ENCODE peak calls at places on chromosomes 1 and 21, in six cellular contexts. D, V, P, E, U and G are unnamed samples.

GRCh38 chr1:198160946-198161614 is 4.3 kb downstream of the NEK7 start:
- DNase-seq in V (no peak), D (no peak), E (no peak), P (no peak), U (no peak), G (no peak)

GRCh38 chr1:18294437-18295176 is 186.1 kb upstream of the KLHDC7A start:
- DNase-seq in E (peak; percentile 31), U (no peak), D (no peak), P (no peak), V (no peak), G (no peak)

GRCh38 chr1:30639881-30640452 is 83.4 kb downstream of the MATN1 start:
- DNase-seq in D (no peak), P (no peak), E (no peak), U (no peak), V (no peak), G (no peak)

GRCh38 chr1:26177182-26177684 is at the start of gene CNKSR1:
- DNase-seq in P (no peak), D (no peak), E (no peak), U (no peak), V (no peak), G (peak; percentile 91)

GRCh38 chr1:169321539-169321938 is 46.1 kb downstream of the NME7 start:
- DNase-seq in E (no peak), U (no peak), D (no peak), P (peak; percentile 65), V (no peak), G (peak; percentile 83)

GRCh38 chr1:198304431-198304830 is 147.6 kb downstream of the NEK7 start:
- DNase-seq in D (no peak), P (no peak), U (no peak), V (no peak), E (no peak), G (peak; percentile 11)

GRCh38 chr1:109498161-109498801 is 4.4 kb downstream of the CYB561D1 start:
- DNase-seq in V (no peak), E (no peak), P (peak; percentile 36), U (no peak), D (no peak), G (peak; percentile 33)

GRCh38 chr1:199173356-199173755 is 534.5 kb downstream of the PTPRC start:
- DNase-seq in P (peak; percentile 29), V (no peak), U (peak; percentile 38), D (no peak), E (no peak), G (peak; percentile 50)

GRCh38 chr21:36820176-36821031 is 121.5 kb downstream of the SIM2 start:
- DNase-seq in U (no peak), D (no peak), P (no peak), V (no peak), E (no peak), G (no peak)

GRCh38 chr1:172826096-172826741 is 167.3 kb downstream of the FASLG start:
- DNase-seq in D (no peak), P (peak; percentile 98), V (peak; percentile 75), E (no peak), U (peak; percentile 80), G (peak; percentile 68)

GRCh38 chr1:234188454-234188792 is 184.8 kb upstream of the COA6 start:
- DNase-seq in U (no peak), V (no peak), P (no peak), E (no peak), D (no peak), G (peak; percentile 94)

GRCh38 chr1:8089535-8090228 is 63.6 kb upstream of the ERRFI1 start:
- DNase-seq in E (no peak), U (no peak), P (peak; percentile 67), V (no peak), D (no peak), G (peak; percentile 27)

GRCh38 chr1:174005032-174005431 is 17.1 kb downstream of the RC3H1 start:
- DNase-seq in U (no peak), D (no peak), P (peak; percentile 74), E (no peak), V (no peak), G (peak; percentile 31)

GRCh38 chr1:161020573-161021167 is at the start of gene F11R:
- DNase-seq in V (no peak), P (peak; percentile 28), U (no peak), D (peak; percentile 53), E (no peak), G (peak; percentile 87)

GRCh38 chr1:229434005-229434640 is at the start of gene ACTA1:
- DNase-seq in E (peak; percentile 64), U (no peak), P (no peak), V (no peak), D (peak; percentile 89), G (no peak)

GRCh38 chr1:1255627-1256026 is 9.1 kb upstream of the C1QTNF12 start:
- DNase-seq in E (no peak), D (no peak), V (no peak), U (no peak), P (no peak), G (no peak)

GRCh38 chr1:13788795-13789194 is 88.8 kb downstream of the PRDM2 start:
- DNase-seq in V (no peak), U (no peak), E (no peak), D (no peak), P (no peak), G (no peak)

GRCh38 chr1:113747376-113747775 is 11.9 kb downstream of the PHTF1 start:
- DNase-seq in V (no peak), E (no peak), D (no peak), P (peak; percentile 55), U (no peak), G (peak; percentile 43)

GRCh38 chr1:155209373-155209721 is 852 bp downstream of the MTX1 start:
- DNase-seq in P (no peak), D (no peak), V (no peak), U (no peak), E (no peak), G (no peak)
- H3K4me3 ChIP-seq in P (peak overlapping the region; percentile 100), D (peak overlapping the region; percentile 100), V (peak overlapping the region; percentile 100), U (peak overlapping the region; percentile 96), E (peak overlapping the region; percentile 76), G (peak overlapping the region; percentile 60)

GRCh38 chr1:204216880-204217647 is 3.3 kb upstream of the GOLT1A start:
- DNase-seq in E (no peak), V (no peak), P (no peak), U (no peak), D (no peak), G (no peak)

GRCh38 chr1:204211021-204211420 is 2.8 kb downstream of the GOLT1A start:
- DNase-seq in D (no peak), V (no peak), P (no peak), U (no peak), E (no peak), G (no peak)

GRCh38 chr1:204212715-204213114 is 1.1 kb downstream of the GOLT1A start:
- DNase-seq in U (no peak), D (no peak), E (no peak), P (no peak), V (no peak), G (no peak)

GRCh38 chr1:204216236-204216635 is 2.4 kb upstream of the GOLT1A start:
- DNase-seq in V (no peak), U (no peak), E (no peak), P (no peak), D (no peak), G (no peak)

GRCh38 chr1:204213668-204214662 is at the start of gene GOLT1A:
- DNase-seq in P (peak; percentile 72), D (peak; percentile 82), E (peak; percentile 74), U (peak; percentile 65), V (peak; percentile 79), G (peak; percentile 79)
- H3K4me3 ChIP-seq in P (no peak within 1 kb of the TSS), D (peak within 1 kb of the TSS; percentile 38), E (peak within 1 kb of the TSS; percentile 26), U (peak within 1 kb of the TSS; percentile 31), V (peak within 1 kb of the TSS; percentile 50), G (peak within 1 kb of the TSS; percentile 28)

GRCh38 chr1:181038399-181038873 is 4.7 kb downstream of the MR1 start:
- DNase-seq in V (no peak), E (no peak), D (peak; percentile 65), P (peak; percentile 84), U (no peak), G (peak; percentile 85)
- H3K4me3 ChIP-seq in V (no peak overlapping the region), E (no peak overlapping the region), D (no peak overlapping the region), P (no peak overlapping the region), U (no peak overlapping the region), G (no peak overlapping the region)

DNA sequence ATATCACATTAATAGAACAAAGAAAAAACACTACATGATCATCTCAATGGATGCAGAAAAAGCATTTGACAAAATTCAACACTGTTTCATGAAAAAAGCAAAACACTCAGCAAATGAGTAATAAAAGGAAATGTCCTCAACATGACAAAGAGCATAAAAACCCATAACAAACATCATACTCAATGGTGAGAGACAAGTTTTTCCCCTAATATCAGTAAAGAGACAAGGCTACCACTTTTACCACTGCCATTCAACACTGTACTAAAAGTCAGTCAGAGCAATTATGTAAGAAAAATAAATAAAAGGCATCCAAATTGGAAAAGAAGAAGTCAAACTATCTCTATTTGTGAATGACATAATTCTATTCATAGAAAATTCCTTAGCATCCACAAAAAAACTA is 64.3 kb downstream of the ZNF644 start:
- DNase-seq in U (no peak), V (no peak), P (peak; percentile 24), E (no peak), D (no peak), G (peak; percentile 4)
- H3K4me3 ChIP-seq in U (no peak overlapping the region), V (no peak overlapping the region), P (no peak overlapping the region), E (no peak overlapping the region), D (no peak overlapping the region), G (no peak overlapping the region)

GRCh38 chr21:46122241-46122671 is 24.3 kb downstream of the COL6A2 start:
- DNase-seq in U (no peak), E (peak; percentile 29), P (peak; percentile 95), D (no peak), V (no peak), G (peak; percentile 9)
- H3K4me3 ChIP-seq in U (no peak overlapping the region), E (no peak overlapping the region), P (no peak overlapping the region), D (no peak overlapping the region), V (no peak overlapping the region), G (no peak overlapping the region)

DNA sequence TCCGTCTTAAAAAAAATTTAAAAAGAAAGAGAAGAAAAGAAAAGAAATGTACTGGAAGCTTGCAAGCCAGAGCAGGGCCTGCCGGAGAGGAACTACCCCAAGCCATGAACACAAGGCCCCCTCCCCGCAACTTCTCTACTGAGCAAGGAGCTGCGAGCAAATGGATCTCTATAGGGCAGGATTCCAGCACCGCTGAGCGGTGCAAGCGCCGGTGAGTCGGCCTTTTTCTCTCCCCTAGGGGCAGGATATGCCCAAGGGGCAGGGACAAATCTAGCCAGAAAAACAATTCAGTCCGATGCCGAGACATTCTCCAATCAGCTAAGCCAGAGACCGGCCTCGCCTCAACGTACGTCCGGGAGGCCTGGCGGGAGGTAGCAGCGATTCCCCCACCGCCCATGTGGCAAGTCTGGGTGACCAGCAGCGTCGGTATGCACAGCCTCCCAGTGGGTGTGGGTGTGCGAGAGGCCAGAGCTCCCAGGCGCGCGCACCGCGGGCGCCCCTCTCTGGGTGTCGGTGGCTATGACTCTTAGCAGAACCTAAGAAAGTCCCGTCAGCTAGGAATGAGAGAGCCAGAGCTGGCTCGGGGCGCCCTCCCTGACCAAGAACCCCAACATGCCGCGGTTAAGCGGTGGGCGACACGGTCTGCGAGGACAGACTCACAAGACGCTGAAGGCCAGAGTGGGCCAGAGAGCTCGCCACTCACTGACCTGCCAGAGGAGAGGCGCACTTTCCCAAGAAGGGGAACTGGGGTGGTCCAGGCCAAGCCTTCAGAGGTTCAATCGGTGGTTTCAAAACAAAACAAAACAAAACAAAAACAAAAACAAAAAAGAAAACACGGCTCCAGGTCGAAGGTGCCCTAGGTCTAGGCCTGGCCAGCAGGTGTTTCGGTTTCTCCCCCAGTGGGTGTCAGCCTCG is 1.9 kb downstream of the CSMD2 start:
- DNase-seq in E (peak; percentile 77), D (peak; percentile 79), V (peak; percentile 25), U (peak; percentile 89), P (peak; percentile 70), G (peak; percentile 70)
- H3K4me3 ChIP-seq in E (peak overlapping the region; percentile 32), D (peak overlapping the region; percentile 56), V (peak overlapping the region; percentile 50), U (peak overlapping the region; percentile 68), P (peak overlapping the region; percentile 36), G (peak overlapping the region; percentile 14)